ENCODE peak calls at places on chromosomes 2 and 18, in five cellular contexts. J is fibroblast of gingiva; O is Calu3; B is HL-60; U is stimulated activated CD8-positive, alpha-beta memory T cell treated with anti-CD3 and anti-CD28 coated beads, Interleukin-15, amount 100 ng/mL, for 1 hour. A is an unnamed sample.

GRCh38 chr2:157107877-157108276 is 149.6 kb upstream of the GALNT5 start:
- DNase-seq in J (no peak), O (peak; percentile 82), B (no peak), U (no peak), A (no peak)

GRCh38 chr2:11129598-11130449 is 25.4 kb upstream of the SLC66A3 start:
- DNase-seq in J (no peak), O (peak; percentile 84), B (peak; percentile 21), U (peak; percentile 56), A (no peak)

GRCh38 chr2:49444005-49444404 is 289.7 kb upstream of the FSHR start:
- DNase-seq in J (no peak), O (no peak), B (no peak), U (no peak), A (no peak)

GRCh38 chr2:184597996-184598312 is 375 bp upstream of the ZNF804A start:
- DNase-seq in J (no peak), O (no peak), B (no peak), U (no peak), A (no peak)

GRCh38 chr18:74796928-74797576 is 199.4 kb downstream of the ZNF407 start:
- DNase-seq in J (peak; percentile 39), O (no peak), B (no peak), U (no peak), A (no peak)

GRCh38 chr18:53745228-53745967 is 479.1 kb downstream of the MBD2 start:
- DNase-seq in J (no peak), O (no peak), B (no peak), U (no peak), A (no peak)

GRCh38 chr2:152555048-152555447 is 162.2 kb downstream of the PRPF40A start:
- DNase-seq in J (peak; percentile 1), O (no peak), B (no peak), U (no peak), A (no peak)

GRCh38 chr2:41934323-41935003 is 113.4 kb upstream of the PKDCC start:
- DNase-seq in J (no peak), O (no peak), B (no peak), U (no peak), A (no peak)

GRCh38 chr2:174635747-174636399 is 38.3 kb upstream of the WIPF1 start:
- DNase-seq in J (peak; percentile 70), O (no peak), B (no peak), U (no peak), A (no peak)

GRCh38 chr2:177355874-177356273 is 36.7 kb upstream of the AGPS start:
- DNase-seq in J (peak; percentile 21), O (no peak), B (no peak), U (no peak), A (no peak)

GRCh38 chr2:122000556-122001340 is 245.3 kb downstream of the TSN start:
- DNase-seq in J (no peak), O (no peak), B (no peak), U (no peak), A (no peak)

GRCh38 chr2:178142274-178143065 is 30.2 kb downstream of the RBM45 start:
- DNase-seq in J (peak; percentile 17), O (no peak), B (no peak), U (no peak), A (no peak)

GRCh38 chr2:224958466-224958857 is 83.8 kb downstream of the DOCK10 start:
- DNase-seq in J (peak; percentile 93), O (no peak), B (no peak), U (no peak), A (no peak)

GRCh38 chr2:218992703-218993344 is 398 bp downstream of the CRYBA2 start:
- DNase-seq in J (no peak), O (no peak), B (no peak), U (no peak), A (no peak)

GRCh38 chr2:61011649-61012048 is 5.9 kb upstream of the PEX13 start:
- DNase-seq in J (peak; percentile 30), O (no peak), B (no peak), U (no peak), A (no peak)

GRCh38 chr18:64100136-64100922 is 48.6 kb downstream of the LINC00305 start:
- DNase-seq in J (no peak), O (no peak), B (no peak), U (no peak), A (no peak)

GRCh38 chr18:79496978-79497637 is 101.4 kb downstream of the NFATC1 start:
- DNase-seq in J (peak; percentile 77), O (no peak), B (no peak), U (no peak), A (peak; percentile 42)

A was measured in SK-N-MC.